ENCODE peak calls at places on chromosomes 16 and 17, in four cellular contexts. R is neural crest cell, W is C1 segment of cervical spinal cord, L is T follicular helper cell. U is an unnamed sample.

GRCh38 chr16:2671741-2672140 is 10.6 kb upstream of the KCTD5 start:
- DNase-seq in R (no peak), W (no peak), L (no peak), U (no peak)

GRCh38 chr16:23676924-23677480 is 1.7 kb upstream of the PLK1 start:
- DNase-seq in R (no peak), W (no peak), L (no peak), U (no peak)

GRCh38 chr17:1060991-1061390 is 64.1 kb downstream of the TIMM22 start:
- DNase-seq in R (no peak), W (peak; percentile 25), L (no peak), U (no peak)

GRCh38 chr16:35559911-35560636 is 2100.7 kb downstream of the TP53TG3F start:
- DNase-seq in R (no peak), W (no peak), L (no peak), U (no peak)

GRCh38 chr17:74838275-74838674 is 21.4 kb downstream of the GRIN2C start:
- DNase-seq in R (no peak), W (no peak), L (no peak), U (no peak)

GRCh38 chr16:68995011-68995504 is 110.4 kb upstream of the HAS3 start:
- DNase-seq in R (no peak), W (no peak), L (no peak), U (no peak)

GRCh38 chr16:49674255-49674980 is 181.5 kb downstream of the ZNF423 start:
- DNase-seq in R (no peak), W (no peak), L (no peak), U (no peak)

GRCh38 chr16:9844361-9844760 is 337.9 kb downstream of the GRIN2A start:
- DNase-seq in R (no peak), W (no peak), L (no peak), U (no peak)

GRCh38 chr16:83742520-83742919 is 65.3 kb upstream of the HSBP1 start:
- DNase-seq in R (no peak), W (no peak), L (no peak), U (no peak)

GRCh38 chr17:44556114-44556853 is 1.0 kb upstream of the FZD2 start:
- DNase-seq in R (peak; percentile 72), W (no peak), L (no peak), U (peak; percentile 2)

GRCh38 chr17:67116045-67116575 is 71.8 kb downstream of the CACNG1 start:
- DNase-seq in R (no peak), W (no peak), L (no peak), U (no peak)

GRCh38 chr16:11361751-11362742 is 16.8 kb downstream of the RMI2 start:
- DNase-seq in R (no peak), W (no peak), L (no peak), U (no peak)

GRCh38 chr16:72986011-72986410 is 61.9 kb downstream of the ZFHX3 start:
- DNase-seq in R (no peak), W (no peak), L (no peak), U (no peak)

GRCh38 chr16:15434425-15435215 is at the start of gene BMERB1:
- DNase-seq in R (peak; percentile 71), W (peak; percentile 79), L (peak; percentile 9), U (no peak)

GRCh38 chr16:85898521-85899442 is at the start of gene IRF8:
- DNase-seq in R (peak; percentile 54), W (no peak), L (peak; percentile 21), U (peak; percentile 68)

GRCh38 chr17:32523827-32524552 is 37.2 kb downstream of the CDK5R1 start:
- DNase-seq in R (no peak), W (no peak), L (no peak), U (no peak)

GRCh38 chr16:3305109-3306068 is at the start of the genes TIGD7 and ZNF75A:
- DNase-seq in R (peak; percentile 69), W (peak; percentile 82), L (peak; percentile 67), U (peak; percentile 65)

GRCh38 chr16:85389679-85390470 is 223.2 kb upstream of the GSE1 start:
- DNase-seq in R (no peak), W (no peak), L (no peak), U (no peak)

GRCh38 chr17:80451104-80451775 is 25.2 kb downstream of the NPTX1 start:
- DNase-seq in R (no peak), W (no peak), L (no peak), U (no peak)

GRCh38 chr17:39782980-39783379 is 45.2 kb downstream of the GRB7 start:
- DNase-seq in R (no peak), W (no peak), L (no peak), U (no peak)

GRCh38 chr17:58388302-58389190 is 28.8 kb downstream of the RNF43 start:
- DNase-seq in R (no peak), W (no peak), L (no peak), U (no peak)

GRCh38 chr16:57889960-57890751 is 80.8 kb downstream of the CNGB1 start:
- DNase-seq in R (no peak), W (no peak), L (no peak), U (no peak)

GRCh38 chr16:51982715-51983680 is 563.9 kb downstream of the TOX3 start:
- DNase-seq in R (peak; percentile 48), W (no peak), L (no peak), U (no peak)

GRCh38 chr17:7509937-7510336 is 25.8 kb downstream of the POLR2A start:
- DNase-seq in R (no peak), W (no peak), L (no peak), U (no peak)

GRCh38 chr17:10031102-10031501 is 126.0 kb upstream of the RCVRN start:
- DNase-seq in R (no peak), W (no peak), L (no peak), U (no peak)

GRCh38 chr17:2844386-2844785 is 48.1 kb downstream of the RAP1GAP2 start:
- DNase-seq in R (no peak), W (no peak), L (no peak), U (no peak)

GRCh38 chr17:68204736-68205135 is 43.1 kb upstream of the AMZ2 start:
- DNase-seq in R (no peak), W (no peak), L (no peak), U (no peak)

GRCh38 chr17:28711723-28712036 is at the start of gene PROCA1:
- DNase-seq in R (no peak), W (no peak), L (no peak), U (peak; percentile 36)

U was measured in effector CD8-positive, alpha-beta T cell.